ENCODE peak calls at places on chromosomes 1 and 21, in eight cellular contexts. One of them, this sample, is unnamed.

GRCh38 chr1:14972107-14972506 is 181.4 kb upstream of the TMEM51 start:
- DNase-seq in mammary epithelial cell: no peak
- DNase-seq in neural crest cell: no peak
- DNase-seq in left ventricle myocardium inferior: no peak
- DNase-seq in body of pancreas: no peak
- DNase-seq in B cell: no peak
- DNase-seq in H1: no peak
- DNase-seq in cardiac muscle cell: no peak
- DNase-seq in this sample: no peak

GRCh38 chr1:86741947-86742572 is 37.7 kb downstream of the SH3GLB1 start:
- DNase-seq in neural crest cell: peak
- DNase-seq in cardiac muscle cell: peak
- DNase-seq in mammary epithelial cell: peak
- DNase-seq in left ventricle myocardium inferior: no peak
- DNase-seq in body of pancreas: peak
- DNase-seq in B cell: no peak
- DNase-seq in H1: no peak
- DNase-seq in this sample: no peak

GRCh38 chr1:201791051-201791774 is 37.7 kb upstream of the IPO9 start:
- DNase-seq in neural crest cell: no peak
- DNase-seq in left ventricle myocardium inferior: no peak
- DNase-seq in B cell: no peak
- DNase-seq in cardiac muscle cell: no peak
- DNase-seq in body of pancreas: no peak
- DNase-seq in H1: no peak
- DNase-seq in mammary epithelial cell: no peak
- DNase-seq in this sample: no peak

GRCh38 chr1:100627936-100628335 is 90.0 kb downstream of the GPR88 start:
- DNase-seq in cardiac muscle cell: no peak
- DNase-seq in left ventricle myocardium inferior: no peak
- DNase-seq in H1: no peak
- DNase-seq in B cell: no peak
- DNase-seq in neural crest cell: no peak
- DNase-seq in mammary epithelial cell: no peak
- DNase-seq in body of pancreas: no peak
- DNase-seq in this sample: no peak

GRCh38 chr1:119554188-119554587 is 47.2 kb downstream of the HSD3B1 start:
- DNase-seq in B cell: no peak
- DNase-seq in cardiac muscle cell: peak
- DNase-seq in left ventricle myocardium inferior: no peak
- DNase-seq in mammary epithelial cell: peak
- DNase-seq in neural crest cell: no peak
- DNase-seq in H1: no peak
- DNase-seq in body of pancreas: peak
- DNase-seq in this sample: no peak

GRCh38 chr21:43342301-43342881 is 84.5 kb downstream of the SIK1 start:
- DNase-seq in mammary epithelial cell: no peak
- DNase-seq in B cell: no peak
- DNase-seq in left ventricle myocardium inferior: no peak
- DNase-seq in neural crest cell: no peak
- DNase-seq in body of pancreas: no peak
- DNase-seq in cardiac muscle cell: no peak
- DNase-seq in H1: no peak
- DNase-seq in this sample: no peak

GRCh38 chr1:99728494-99729235 is 37.8 kb downstream of the FRRS1 start:
- DNase-seq in left ventricle myocardium inferior: no peak
- DNase-seq in body of pancreas: no peak
- DNase-seq in mammary epithelial cell: peak
- DNase-seq in H1: no peak
- DNase-seq in neural crest cell: no peak
- DNase-seq in B cell: no peak
- DNase-seq in cardiac muscle cell: peak
- DNase-seq in this sample: no peak

GRCh38 chr1:162191396-162192322 is 122.2 kb downstream of the NOS1AP start:
- DNase-seq in left ventricle myocardium inferior: no peak
- DNase-seq in neural crest cell: no peak
- DNase-seq in B cell: no peak
- DNase-seq in cardiac muscle cell: no peak
- DNase-seq in mammary epithelial cell: peak
- DNase-seq in body of pancreas: no peak
- DNase-seq in H1: no peak
- DNase-seq in this sample: no peak

GRCh38 chr1:87880098-87880746 is 551.5 kb downstream of the LMO4 start:
- DNase-seq in left ventricle myocardium inferior: no peak
- DNase-seq in B cell: no peak
- DNase-seq in cardiac muscle cell: no peak
- DNase-seq in H1: no peak
- DNase-seq in neural crest cell: no peak
- DNase-seq in body of pancreas: no peak
- DNase-seq in mammary epithelial cell: no peak
- DNase-seq in this sample: no peak

GRCh38 chr1:26829214-26829911 is 2.9 kb downstream of the ZDHHC18 start:
- DNase-seq in mammary epithelial cell: no peak
- DNase-seq in H1: no peak
- DNase-seq in B cell: no peak
- DNase-seq in body of pancreas: no peak
- DNase-seq in left ventricle myocardium inferior: no peak
- DNase-seq in cardiac muscle cell: no peak
- DNase-seq in neural crest cell: no peak
- DNase-seq in this sample: no peak

GRCh38 chr1:231919900-231920299 is 293.3 kb downstream of the DISC1 start:
- DNase-seq in cardiac muscle cell: peak
- DNase-seq in left ventricle myocardium inferior: no peak
- DNase-seq in body of pancreas: no peak
- DNase-seq in H1: no peak
- DNase-seq in B cell: no peak
- DNase-seq in neural crest cell: no peak
- DNase-seq in mammary epithelial cell: no peak
- DNase-seq in this sample: no peak

GRCh38 chr1:164728719-164729118 is 169.7 kb downstream of the PBX1 start:
- DNase-seq in body of pancreas: no peak
- DNase-seq in cardiac muscle cell: no peak
- DNase-seq in mammary epithelial cell: no peak
- DNase-seq in H1: no peak
- DNase-seq in neural crest cell: no peak
- DNase-seq in left ventricle myocardium inferior: no peak
- DNase-seq in B cell: no peak
- DNase-seq in this sample: no peak

GRCh38 chr1:198597690-198598430 is 41.0 kb upstream of the PTPRC start:
- DNase-seq in H1: no peak
- DNase-seq in mammary epithelial cell: no peak
- DNase-seq in B cell: peak
- DNase-seq in cardiac muscle cell: no peak
- DNase-seq in left ventricle myocardium inferior: no peak
- DNase-seq in neural crest cell: no peak
- DNase-seq in body of pancreas: no peak
- DNase-seq in this sample: no peak

GRCh38 chr1:184504012-184504694 is 117.3 kb downstream of the C1orf21 start:
- DNase-seq in left ventricle myocardium inferior: no peak
- DNase-seq in cardiac muscle cell: no peak
- DNase-seq in B cell: no peak
- DNase-seq in body of pancreas: no peak
- DNase-seq in mammary epithelial cell: no peak
- DNase-seq in neural crest cell: no peak
- DNase-seq in H1: no peak
- DNase-seq in this sample: no peak

GRCh38 chr1:81304187-81304586 is 496.5 kb upstream of the ADGRL2 start:
- DNase-seq in body of pancreas: no peak
- DNase-seq in left ventricle myocardium inferior: no peak
- DNase-seq in mammary epithelial cell: peak
- DNase-seq in cardiac muscle cell: no peak
- DNase-seq in B cell: no peak
- DNase-seq in H1: no peak
- DNase-seq in neural crest cell: no peak
- DNase-seq in this sample: no peak

GRCh38 chr1:172727956-172728603 is 69.2 kb downstream of the FASLG start:
- DNase-seq in H1: no peak
- DNase-seq in B cell: no peak
- DNase-seq in mammary epithelial cell: peak
- DNase-seq in cardiac muscle cell: no peak
- DNase-seq in body of pancreas: no peak
- DNase-seq in left ventricle myocardium inferior: no peak
- DNase-seq in neural crest cell: no peak
- DNase-seq in this sample: no peak

GRCh38 chr1:38015978-38016640 is 3.6 kb downstream of the UTP11 start:
- DNase-seq in B cell: no peak
- DNase-seq in neural crest cell: no peak
- DNase-seq in mammary epithelial cell: no peak
- DNase-seq in body of pancreas: no peak
- DNase-seq in cardiac muscle cell: no peak
- DNase-seq in left ventricle myocardium inferior: no peak
- DNase-seq in H1: no peak
- DNase-seq in this sample: no peak

GRCh38 chr1:106659490-106660244 is 396.8 kb upstream of the PRMT6 start:
- DNase-seq in B cell: no peak
- DNase-seq in neural crest cell: no peak
- DNase-seq in H1: no peak
- DNase-seq in mammary epithelial cell: peak
- DNase-seq in left ventricle myocardium inferior: no peak
- DNase-seq in cardiac muscle cell: no peak
- DNase-seq in body of pancreas: no peak
- DNase-seq in this sample: no peak
- TF ChIP-seq CTCF in B cell: no peak
- TF ChIP-seq CTCF in neural crest cell: no peak
- TF ChIP-seq CTCF in H1: no peak
- TF ChIP-seq CTCF in mammary epithelial cell: no peak
- TF ChIP-seq CTCF in left ventricle myocardium inferior: no peak
- TF ChIP-seq CTCF in cardiac muscle cell: no peak
- TF ChIP-seq CTCF in body of pancreas: no peak
- TF ChIP-seq CTCF in this sample: no peak

DNA sequence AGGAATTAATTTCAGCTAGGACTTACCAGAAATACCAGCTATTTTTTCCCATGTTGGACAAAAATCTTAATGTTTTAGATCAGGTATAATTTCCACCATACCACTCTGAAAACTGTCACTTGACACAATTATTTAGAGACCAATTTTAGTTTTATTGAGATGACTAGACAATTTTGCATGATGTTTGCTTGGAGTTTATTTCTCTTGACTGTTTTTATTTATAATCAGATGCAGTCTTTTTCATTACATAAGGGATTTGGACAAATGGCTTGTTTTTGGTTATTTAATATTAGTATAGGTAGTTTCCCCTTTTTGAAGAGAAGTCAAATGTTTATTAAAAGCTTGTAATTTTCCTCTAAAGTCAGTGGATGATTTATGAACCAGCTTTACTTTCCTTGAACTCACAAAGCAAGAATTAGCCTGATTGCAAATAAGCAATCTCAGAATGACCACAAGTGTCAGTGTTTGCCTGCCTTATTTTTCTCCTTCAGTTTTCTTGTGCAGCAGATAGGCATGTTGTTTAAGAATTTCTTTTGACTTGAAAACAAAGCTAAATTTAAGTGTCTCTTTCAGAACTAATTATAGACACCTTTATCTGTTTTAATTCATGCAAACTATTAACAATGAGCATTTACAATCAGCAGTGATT is 3.8 kb upstream of the B3GALT2 start:
- DNase-seq in H1: no peak
- DNase-seq in cardiac muscle cell: no peak
- DNase-seq in mammary epithelial cell: peak
- DNase-seq in body of pancreas: no peak
- DNase-seq in neural crest cell: no peak
- DNase-seq in left ventricle myocardium inferior: no peak
- DNase-seq in B cell: no peak
- DNase-seq in this sample: no peak
- TF ChIP-seq CTCF in H1: no peak
- TF ChIP-seq CTCF in cardiac muscle cell: peak
- TF ChIP-seq CTCF in mammary epithelial cell: peak
- TF ChIP-seq CTCF in body of pancreas: peak
- TF ChIP-seq CTCF in neural crest cell: peak
- TF ChIP-seq CTCF in left ventricle myocardium inferior: peak
- TF ChIP-seq CTCF in B cell: no peak
- TF ChIP-seq CTCF in this sample: no peak

DNA sequence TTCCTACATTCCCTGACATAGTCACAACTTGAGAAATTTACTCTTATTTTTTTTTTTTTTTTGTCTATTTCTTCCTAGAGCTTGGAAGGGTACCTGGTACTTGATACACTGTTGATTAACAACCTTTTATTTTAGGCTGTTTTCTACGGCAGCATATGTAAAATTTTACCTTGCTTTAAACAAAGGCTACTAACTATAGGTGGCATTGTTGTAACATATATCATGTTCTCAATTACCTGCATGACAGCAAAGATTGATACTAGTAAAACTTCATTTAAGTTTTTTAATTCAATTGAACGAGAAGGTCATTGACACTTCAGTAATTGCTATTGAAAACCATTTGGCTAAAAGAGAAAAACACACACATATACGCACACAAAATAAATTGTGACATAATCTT is 238.3 kb upstream of the ESRRG start:
- DNase-seq in mammary epithelial cell: no peak
- DNase-seq in cardiac muscle cell: no peak
- DNase-seq in left ventricle myocardium inferior: no peak
- DNase-seq in H1: no peak
- DNase-seq in body of pancreas: no peak
- DNase-seq in B cell: no peak
- DNase-seq in neural crest cell: no peak
- DNase-seq in this sample: no peak
- TF ChIP-seq CTCF in mammary epithelial cell: no peak
- TF ChIP-seq CTCF in cardiac muscle cell: no peak
- TF ChIP-seq CTCF in left ventricle myocardium inferior: no peak
- TF ChIP-seq CTCF in H1: no peak
- TF ChIP-seq CTCF in body of pancreas: peak
- TF ChIP-seq CTCF in B cell: no peak
- TF ChIP-seq CTCF in neural crest cell: no peak
- TF ChIP-seq CTCF in this sample: no peak

GRCh38 chr1:53992085-53992874 is 25.7 kb downstream of the LDLRAD1 start:
- DNase-seq in neural crest cell: no peak
- DNase-seq in H1: no peak
- DNase-seq in body of pancreas: no peak
- DNase-seq in left ventricle myocardium inferior: no peak
- DNase-seq in cardiac muscle cell: peak
- DNase-seq in mammary epithelial cell: no peak
- DNase-seq in B cell: no peak
- DNase-seq in this sample: no peak
- TF ChIP-seq CTCF in neural crest cell: peak
- TF ChIP-seq CTCF in H1: peak
- TF ChIP-seq CTCF in body of pancreas: no peak
- TF ChIP-seq CTCF in left ventricle myocardium inferior: peak
- TF ChIP-seq CTCF in cardiac muscle cell: peak
- TF ChIP-seq CTCF in mammary epithelial cell: peak
- TF ChIP-seq CTCF in B cell: no peak
- TF ChIP-seq CTCF in this sample: no peak

GRCh38 chr1:224922404-224923164 is 6.9 kb upstream of the DNAH14 start:
- DNase-seq in neural crest cell: no peak
- DNase-seq in H1: no peak
- DNase-seq in cardiac muscle cell: peak
- DNase-seq in mammary epithelial cell: peak
- DNase-seq in body of pancreas: peak
- DNase-seq in left ventricle myocardium inferior: no peak
- DNase-seq in B cell: no peak
- DNase-seq in this sample: no peak
- TF ChIP-seq CTCF in neural crest cell: peak
- TF ChIP-seq CTCF in H1: no peak
- TF ChIP-seq CTCF in cardiac muscle cell: peak
- TF ChIP-seq CTCF in mammary epithelial cell: peak
- TF ChIP-seq CTCF in body of pancreas: peak
- TF ChIP-seq CTCF in left ventricle myocardium inferior: peak
- TF ChIP-seq CTCF in B cell: peak
- TF ChIP-seq CTCF in this sample: peak

GRCh38 chr1:23114424-23115079 is 54.1 kb downstream of the LUZP1 start:
- DNase-seq in H1: no peak
- DNase-seq in mammary epithelial cell: peak
- DNase-seq in cardiac muscle cell: peak
- DNase-seq in body of pancreas: no peak
- DNase-seq in neural crest cell: no peak
- DNase-seq in B cell: no peak
- DNase-seq in left ventricle myocardium inferior: no peak
- DNase-seq in this sample: no peak
- TF ChIP-seq CTCF in H1: no peak
- TF ChIP-seq CTCF in mammary epithelial cell: no peak
- TF ChIP-seq CTCF in cardiac muscle cell: no peak
- TF ChIP-seq CTCF in body of pancreas: no peak
- TF ChIP-seq CTCF in neural crest cell: no peak
- TF ChIP-seq CTCF in B cell: no peak
- TF ChIP-seq CTCF in left ventricle myocardium inferior: no peak
- TF ChIP-seq CTCF in this sample: no peak